ENCODE peak calls at places on chromosomes 7 and 10, in five cellular contexts. C, U, G, S and W are unnamed samples.

GRCh38 chr7:44534501-44534900 is 6.6 kb downstream of the NPC1L1 start:
- DNase-seq in C (peak), U (peak), G (no peak), S (peak), W (no peak)

GRCh38 chr7:80666376-80666775 is 27.9 kb downstream of the CD36 start:
- DNase-seq in C (no peak), U (no peak), G (no peak), S (no peak), W (no peak)

GRCh38 chr7:30162622-30163124 is 27.9 kb downstream of the MTURN start:
- DNase-seq in C (no peak), U (peak), G (no peak), S (no peak), W (no peak)

GRCh38 chr10:71531485-71532446 is 135.0 kb downstream of the CDH23 start:
- DNase-seq in C (no peak), U (no peak), G (no peak), S (no peak), W (no peak)

GRCh38 chr7:99393363-99394187 is 14.8 kb downstream of the PDAP1 start:
- DNase-seq in C (no peak), U (no peak), G (no peak), S (peak), W (no peak)

GRCh38 chr7:128209229-128210035 is 31.6 kb upstream of the LEP start:
- DNase-seq in C (peak), U (peak), G (peak), S (peak), W (no peak)

GRCh38 chr7:76220185-76221057 is 18.7 kb downstream of the SRRM3 start:
- DNase-seq in C (no peak), U (no peak), G (no peak), S (peak), W (no peak)

GRCh38 chr7:24052572-24053223 is 231.3 kb upstream of the NPY start:
- DNase-seq in C (no peak), U (no peak), G (no peak), S (no peak), W (no peak)

GRCh38 chr10:29555746-29556481 is 78.9 kb downstream of the SVIL start:
- DNase-seq in C (no peak), U (no peak), G (no peak), S (no peak), W (no peak)

GRCh38 chr7:45897042-45897690 is 8.9 kb downstream of the IGFBP1 start:
- DNase-seq in C (no peak), U (no peak), G (no peak), S (no peak), W (no peak)

GRCh38 chr7:29116361-29116760 is 30.0 kb downstream of the CPVL start:
- DNase-seq in C (no peak), U (peak), G (no peak), S (no peak), W (no peak)

GRCh38 chr7:2876031-2876862 is 32.1 kb upstream of the GNA12 start:
- DNase-seq in C (no peak), U (no peak), G (no peak), S (no peak), W (no peak)

GRCh38 chr7:26500749-26501352 is 209.2 kb downstream of the SNX10 start:
- DNase-seq in C (no peak), U (peak), G (no peak), S (no peak), W (no peak)

GRCh38 chr7:73530800-73531199 is 8.7 kb upstream of the BAZ1B start:
- DNase-seq in C (no peak), U (no peak), G (no peak), S (no peak), W (no peak)

GRCh38 chr10:5545778-5546710 is 21.3 kb downstream of the CALML3 start:
- DNase-seq in C (peak), U (peak), G (peak), S (no peak), W (no peak)

GRCh38 chr7:130982160-130982638 is 248.2 kb upstream of the KLF14 start:
- DNase-seq in C (no peak), U (peak), G (no peak), S (no peak), W (no peak)

GRCh38 chr7:137757146-137757925 is 89.4 kb downstream of the DGKI start:
- DNase-seq in C (no peak), U (no peak), G (no peak), S (no peak), W (no peak)

GRCh38 chr10:131074682-131075081 is 236.8 kb downstream of the TCERG1L start:
- DNase-seq in C (no peak), U (no peak), G (no peak), S (no peak), W (no peak)

GRCh38 chr7:36210542-36210941 is 57.5 kb downstream of the EEPD1 start:
- DNase-seq in C (no peak), U (no peak), G (no peak), S (no peak), W (no peak)

GRCh38 chr7:121099572-121099971 is 111.1 kb downstream of the CPED1 start:
- DNase-seq in C (no peak), U (no peak), G (no peak), S (no peak), W (no peak)

GRCh38 chr7:155001756-155002410 is 1.0 kb downstream of the PAXIP1 start:
- DNase-seq in C (no peak), U (peak), G (no peak), S (no peak), W (no peak)

GRCh38 chr7:23184709-23185354 is 3.0 kb downstream of the NUP42 start:
- DNase-seq in C (peak), U (peak), G (peak), S (peak), W (no peak)

GRCh38 chr10:112797221-112797620 is 152.8 kb upstream of the TCF7L2 start:
- DNase-seq in C (no peak), U (no peak), G (no peak), S (no peak), W (no peak)

GRCh38 chr10:26839966-26840627 is 20.7 kb downstream of the ABI1 start:
- DNase-seq in C (no peak), U (no peak), G (no peak), S (no peak), W (no peak)

GRCh38 chr7:25924061-25924460 is 227.9 kb upstream of the NFE2L3 start:
- DNase-seq in C (no peak), U (no peak), G (no peak), S (no peak), W (no peak)

DNA sequence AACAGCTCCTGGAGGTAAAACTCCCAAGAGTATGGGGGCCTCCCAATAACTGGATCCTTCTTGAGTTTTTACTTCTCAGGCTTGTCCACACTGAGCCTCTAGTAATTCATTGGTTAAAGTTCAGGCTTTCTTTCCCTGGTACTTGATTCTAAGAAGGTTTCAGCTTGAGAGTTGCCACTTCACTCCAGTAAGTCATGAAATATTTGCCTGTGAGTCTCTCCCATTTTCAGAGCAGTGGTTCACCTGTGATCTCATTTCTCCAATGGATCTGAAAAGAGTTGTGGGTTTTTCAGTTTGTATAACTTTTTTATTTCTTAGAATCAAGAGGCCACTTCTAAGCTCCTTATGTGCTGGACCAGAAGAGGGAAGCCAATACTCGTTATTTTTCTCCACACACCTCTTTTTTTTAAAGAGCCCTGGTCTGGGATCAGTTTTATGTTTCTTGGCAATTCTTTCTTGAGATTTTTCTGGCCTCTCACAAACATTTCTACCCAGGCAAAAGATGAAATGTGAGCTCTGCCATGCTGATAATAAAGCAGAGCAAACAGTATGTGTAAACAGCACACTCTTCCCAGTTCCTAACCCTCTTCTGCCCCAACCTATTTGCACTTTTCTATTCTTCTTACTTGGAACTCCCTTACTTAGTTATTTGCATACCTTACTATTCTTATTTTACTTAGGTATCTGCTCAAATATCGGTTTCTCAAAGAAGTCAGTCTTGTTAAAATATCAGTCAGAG is 983.4 kb downstream of the CCSER2 start:
- DNase-seq in C (no peak), U (no peak), G (no peak), S (no peak), W (no peak)
- TF ChIP-seq CTCF in C (no peak), U (no peak), G (no peak), S (no peak), W (no peak)

GRCh38 chr7:142476077-142476476 is 218.2 kb upstream of the PRSS58 start:
- DNase-seq in C (no peak), U (no peak), G (no peak), S (no peak), W (no peak)

GRCh38 chr7:142481548-142481947 is 223.7 kb upstream of the PRSS58 start:
- DNase-seq in C (no peak), U (no peak), G (no peak), S (no peak), W (no peak)

GRCh38 chr7:142482899-142483658 is 225.2 kb upstream of the PRSS58 start:
- DNase-seq in C (peak), U (peak), G (peak), S (peak), W (no peak)

GRCh38 chr7:142477079-142477651 is 219.3 kb upstream of the PRSS58 start:
- DNase-seq in C (no peak), U (no peak), G (no peak), S (no peak), W (no peak)

GRCh38 chr7:142478479-142479220 is 220.8 kb upstream of the PRSS58 start:
- DNase-seq in C (peak), U (peak), G (peak), S (peak), W (no peak)
- TF ChIP-seq CTCF in C (peak), U (peak), G (peak), S (peak), W (no peak)

DNA sequence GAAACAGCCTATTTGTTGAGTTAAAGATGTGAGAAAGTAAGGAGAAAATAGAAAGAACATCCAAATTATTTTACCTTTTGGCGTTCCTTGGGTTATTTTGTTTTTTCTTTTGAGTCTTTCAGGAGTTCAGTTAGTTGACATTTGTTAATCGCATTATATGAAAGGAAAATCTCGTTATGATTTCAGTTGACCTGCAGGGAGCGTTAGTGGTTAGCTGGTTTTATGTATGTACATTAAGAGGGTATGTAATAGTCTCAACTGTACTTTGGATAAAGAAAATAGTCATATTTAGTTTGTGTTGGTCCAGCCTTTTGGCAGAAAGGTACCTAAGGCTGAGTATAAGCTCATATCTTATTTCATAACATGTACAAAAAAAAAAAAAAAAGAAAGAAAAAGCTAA is 4.0 kb downstream of the BMPER start:
- DNase-seq in C (no peak), U (no peak), G (no peak), S (no peak), W (no peak)
- TF ChIP-seq CTCF in C (no peak), U (no peak), G (no peak), S (no peak), W (no peak)

GRCh38 chr7:132004528-132004927 is 448.1 kb upstream of the PODXL start:
- DNase-seq in C (no peak), U (no peak), G (no peak), S (no peak), W (no peak)
- TF ChIP-seq CTCF in C (no peak), U (no peak), G (no peak), S (no peak), W (no peak)

DNA sequence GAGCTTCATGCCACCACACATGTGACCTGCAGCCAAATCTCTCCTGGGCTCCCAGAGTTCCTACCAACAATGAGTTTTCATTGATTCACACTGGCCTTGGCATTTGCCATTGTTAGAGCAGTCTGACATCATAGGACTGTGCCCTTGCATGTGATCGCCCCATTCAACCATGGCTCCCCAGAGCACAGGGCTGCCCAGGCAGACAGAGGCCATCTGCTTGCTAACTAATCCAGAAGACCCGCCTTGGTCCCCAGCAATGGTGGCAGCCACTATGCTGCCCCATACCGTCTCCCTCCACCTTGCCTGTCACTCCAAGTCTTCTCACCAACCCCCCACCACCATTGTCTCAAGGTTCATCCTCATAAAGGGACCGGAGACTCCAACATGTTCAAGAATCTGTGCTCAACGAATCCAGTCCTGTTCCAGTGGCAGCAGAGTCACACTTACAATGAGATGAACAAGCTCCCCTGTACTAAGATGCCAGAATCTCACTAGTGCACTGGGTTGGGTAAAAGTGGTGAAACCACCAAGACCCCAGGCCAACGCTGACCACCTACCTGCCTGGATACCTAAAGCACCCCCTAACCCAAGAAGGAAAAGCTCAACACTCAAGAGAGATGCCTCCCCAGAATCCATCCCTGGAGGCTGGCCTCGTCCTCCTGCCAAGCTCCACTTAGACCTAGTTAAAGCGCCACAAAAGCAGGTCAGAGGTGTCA is 95.0 kb upstream of the MACROH2A2 start:
- DNase-seq in C (no peak), U (no peak), G (no peak), S (no peak), W (no peak)
- TF ChIP-seq CTCF in C (no peak), U (no peak), G (no peak), S (no peak), W (no peak)

GRCh38 chr10:118735294-118735693 is 19.5 kb downstream of the CACUL1 start:
- DNase-seq in C (no peak), U (no peak), G (no peak), S (no peak), W (no peak)

GRCh38 chr10:118732253-118733194 is 22.2 kb downstream of the CACUL1 start:
- DNase-seq in C (peak), U (no peak), G (no peak), S (no peak), W (no peak)

GRCh38 chr10:118730699-118731456 is 23.9 kb downstream of the CACUL1 start:
- DNase-seq in C (peak), U (no peak), G (no peak), S (no peak), W (no peak)

GRCh38 chr10:118737594-118738302 is 17.0 kb downstream of the CACUL1 start:
- DNase-seq in C (peak), U (no peak), G (no peak), S (no peak), W (no peak)

GRCh38 chr10:118734477-118734876 is 20.3 kb downstream of the CACUL1 start:
- DNase-seq in C (no peak), U (no peak), G (no peak), S (no peak), W (no peak)
- TF ChIP-seq CTCF in C (no peak), U (no peak), G (no peak), S (no peak), W (no peak)

GRCh38 chr10:125375210-125375609 is 214.8 kb upstream of the CTBP2 start:
- DNase-seq in C (no peak), U (no peak), G (no peak), S (no peak), W (no peak)

GRCh38 chr10:125379592-125379991 is 219.2 kb upstream of the CTBP2 start:
- DNase-seq in C (no peak), U (no peak), G (no peak), S (no peak), W (no peak)

GRCh38 chr10:125373546-125373945 is 213.2 kb upstream of the CTBP2 start:
- DNase-seq in C (no peak), U (no peak), G (no peak), S (no peak), W (no peak)

DNA sequence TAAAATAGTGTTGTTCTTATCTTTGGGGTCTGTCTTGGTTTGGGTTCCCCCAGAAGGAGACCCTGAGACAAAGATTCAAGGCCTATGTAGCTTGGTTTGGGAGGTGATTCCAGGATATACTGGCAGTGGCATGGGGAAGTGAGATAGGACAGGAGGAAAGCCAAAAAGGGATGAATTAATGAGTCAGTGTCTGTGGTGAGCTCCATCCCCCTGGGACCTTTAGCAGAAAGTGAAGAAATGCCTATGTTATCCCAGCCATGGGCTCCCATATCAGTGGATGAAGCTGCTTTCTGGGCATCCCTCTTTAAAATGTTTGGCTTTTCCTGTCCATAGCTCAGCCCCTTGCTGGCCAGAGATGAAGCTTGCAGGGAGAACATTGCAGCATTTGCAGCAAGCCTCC is 217.0 kb upstream of the CTBP2 start:
- DNase-seq in C (no peak), U (no peak), G (no peak), S (no peak), W (no peak)
- TF ChIP-seq CTCF in C (no peak), U (no peak), G (no peak), S (no peak), W (no peak)

GRCh38 chr10:22351131-22351703 is 5.9 kb downstream of the SPAG6 start:
- DNase-seq in C (no peak), U (no peak), G (no peak), S (no peak), W (no peak)

GRCh38 chr10:22356324-22356873 is 11.1 kb downstream of the SPAG6 start:
- DNase-seq in C (no peak), U (no peak), G (no peak), S (no peak), W (no peak)
- TF ChIP-seq CTCF in C (no peak), U (no peak), G (no peak), S (no peak), W (no peak)

GRCh38 chr7:31372538-31372937 is 32.0 kb upstream of the NEUROD6 start:
- DNase-seq in C (no peak), U (no peak), G (no peak), S (no peak), W (no peak)

GRCh38 chr7:31371621-31372020 is 31.1 kb upstream of the NEUROD6 start:
- DNase-seq in C (no peak), U (no peak), G (no peak), S (no peak), W (no peak)

GRCh38 chr7:31370610-31371009 is 30.1 kb upstream of the NEUROD6 start:
- DNase-seq in C (no peak), U (no peak), G (no peak), S (no peak), W (no peak)

GRCh38 chr7:31368620-31369019 is 28.1 kb upstream of the NEUROD6 start:
- DNase-seq in C (no peak), U (no peak), G (no peak), S (no peak), W (no peak)

DNA sequence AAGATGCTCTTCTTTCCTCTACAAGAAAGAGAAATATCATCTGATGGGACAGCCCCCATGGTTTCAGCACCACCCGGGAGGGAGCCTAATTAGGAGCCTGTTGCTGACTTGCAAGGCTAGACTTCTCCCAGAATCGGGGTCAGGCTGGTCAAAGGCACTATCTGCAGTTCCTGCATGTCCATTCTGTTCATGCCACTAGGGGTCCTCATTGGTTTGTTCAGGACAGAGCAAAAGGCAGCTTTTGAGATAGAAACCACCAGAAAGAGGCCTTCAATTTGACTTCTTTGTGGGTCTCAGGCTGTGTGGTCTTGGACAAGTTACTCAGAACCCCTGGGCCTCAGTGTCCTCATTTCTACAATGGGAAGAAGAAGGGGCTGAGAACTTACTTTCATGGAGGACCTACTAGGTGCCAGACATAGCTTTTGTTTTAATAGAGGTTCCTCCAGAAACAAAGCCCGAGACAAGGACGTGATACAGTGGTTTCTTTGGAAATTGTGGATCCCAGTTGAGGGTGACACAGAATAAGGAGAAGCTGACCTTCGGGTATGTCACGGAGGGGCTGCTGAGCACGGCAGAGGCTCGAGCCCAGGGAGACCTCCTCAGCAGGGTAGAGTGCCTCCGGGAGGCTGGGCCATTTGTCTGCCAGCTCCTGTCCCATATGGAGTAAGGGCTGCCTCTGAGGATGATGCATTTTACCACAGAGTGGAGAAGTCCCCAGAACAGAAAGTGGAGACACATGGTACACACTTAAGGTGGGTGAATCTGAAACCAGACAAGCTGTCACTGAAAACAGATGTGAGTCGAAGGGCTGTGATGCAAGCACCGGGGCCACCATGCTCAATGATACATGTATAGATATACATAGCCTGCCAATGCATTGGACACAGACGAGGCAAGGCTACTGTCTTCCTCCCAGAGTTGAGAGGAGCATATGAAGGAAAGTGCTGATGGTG is 33.1 kb upstream of the NEUROD6 start:
- DNase-seq in C (peak), U (peak), G (peak), S (peak), W (no peak)
- TF ChIP-seq CTCF in C (peak), U (peak), G (no peak), S (peak), W (no peak)